ENCODE peak calls at places on chromosomes 11 and 22, in seven cellular contexts. X, J, Q, I, R, K and V are unnamed samples.
A peak's percentile ranks its signal among the peaks of the same experiment; 100 is the strongest.

GRCh38 chr11:103892603-103893002 is 143.8 kb upstream of the DDI1 start:
- DNase-seq in X (no peak), J (peak; percentile 75), Q (peak; percentile 83), I (peak; percentile 58), R (peak; percentile 50), K (no peak), V (no peak)

GRCh38 chr11:113828186-113828585 is 47.2 kb downstream of the USP28 start:
- DNase-seq in X (no peak), J (no peak), Q (no peak), I (no peak), R (no peak), K (no peak), V (no peak)

GRCh38 chr11:62370743-62371440 is 33.6 kb downstream of the ASRGL1 start:
- DNase-seq in X (no peak), J (no peak), Q (no peak), I (no peak), R (no peak), K (no peak), V (peak; percentile 67)

GRCh38 chr22:38767313-38767712 is 11.5 kb upstream of the SUN2 start:
- DNase-seq in X (no peak), J (no peak), Q (no peak), I (no peak), R (no peak), K (no peak), V (no peak)

GRCh38 chr11:69148377-69148762 is 7.4 kb upstream of the SMIM38 start:
- DNase-seq in X (no peak), J (no peak), Q (no peak), I (no peak), R (no peak), K (no peak), V (no peak)

GRCh38 chr22:30054764-30055069 is 25.5 kb upstream of the HORMAD2 start:
- DNase-seq in X (no peak), J (no peak), Q (no peak), I (no peak), R (no peak), K (no peak), V (no peak)

GRCh38 chr11:63866211-63866610 is 27.3 kb downstream of the MARK2 start:
- DNase-seq in X (no peak), J (peak; percentile 76), Q (peak; percentile 61), I (no peak), R (no peak), K (no peak), V (no peak)

GRCh38 chr11:113091578-113091844 is 130.3 kb downstream of the NCAM1 start:
- DNase-seq in X (no peak), J (peak; percentile 43), Q (no peak), I (no peak), R (no peak), K (no peak), V (no peak)

GRCh38 chr22:44329179-44329796 is 16.5 kb upstream of the SHISAL1 start:
- DNase-seq in X (no peak), J (no peak), Q (peak; percentile 27), I (no peak), R (no peak), K (no peak), V (no peak)

GRCh38 chr11:122439911-122440782 is 215.4 kb upstream of the UBASH3B start:
- DNase-seq in X (peak; percentile 48), J (peak; percentile 51), Q (peak; percentile 45), I (peak; percentile 65), R (peak; percentile 49), K (peak; percentile 78), V (peak; percentile 66)

GRCh38 chr22:44391026-44391425 is 78.3 kb upstream of the SHISAL1 start:
- DNase-seq in X (no peak), J (no peak), Q (no peak), I (no peak), R (no peak), K (no peak), V (peak; percentile 22)

GRCh38 chr22:46078241-46079092 is 71.9 kb upstream of the PPARA start:
- DNase-seq in X (no peak), J (no peak), Q (no peak), I (no peak), R (no peak), K (no peak), V (no peak)

GRCh38 chr22:50209893-50210292 is 9.1 kb downstream of the SELENOO start:
- DNase-seq in X (no peak), J (peak; percentile 67), Q (peak; percentile 57), I (peak; percentile 52), R (no peak), K (peak; percentile 78), V (no peak)

GRCh38 chr11:80929406-80929805 is 1488.6 kb upstream of the TENM4 start:
- DNase-seq in X (no peak), J (no peak), Q (no peak), I (no peak), R (no peak), K (no peak), V (no peak)

GRCh38 chr11:119641991-119642745 is 86.8 kb downstream of the NECTIN1 start:
- DNase-seq in X (no peak), J (peak; percentile 51), Q (peak; percentile 5), I (peak; percentile 55), R (no peak), K (no peak), V (no peak)

GRCh38 chr22:47156352-47157092 is 394.1 kb downstream of the TBC1D22A start:
- DNase-seq in X (no peak), J (no peak), Q (no peak), I (no peak), R (no peak), K (no peak), V (no peak)

GRCh38 chr11:85483861-85484260 is 143.3 kb downstream of the DLG2 start:
- DNase-seq in X (peak; percentile 17), J (no peak), Q (peak; percentile 27), I (peak; percentile 37), R (no peak), K (no peak), V (no peak)
- H2BK5ac ChIP-seq in X (no peak overlapping the region), J (no peak overlapping the region), Q (no peak overlapping the region), I (no peak overlapping the region), R (no peak overlapping the region), K (no peak overlapping the region), V (no peak overlapping the region)

GRCh38 chr11:27294654-27295053 is 68.4 kb downstream of the CCDC34 start:
- DNase-seq in X (no peak), J (no peak), Q (no peak), I (no peak), R (no peak), K (no peak), V (no peak)
- H2BK5ac ChIP-seq in X (no peak overlapping the region), J (no peak overlapping the region), Q (no peak overlapping the region), I (no peak overlapping the region), R (no peak overlapping the region), K (no peak overlapping the region), V (no peak overlapping the region)

GRCh38 chr22:36363378-36363931 is 24.3 kb downstream of the MYH9 start:
- DNase-seq in X (no peak), J (no peak), Q (no peak), I (no peak), R (no peak), K (no peak), V (no peak)

GRCh38 chr22:36364255-36365019 is 23.3 kb downstream of the MYH9 start:
- DNase-seq in X (no peak), J (peak; percentile 64), Q (no peak), I (no peak), R (no peak), K (no peak), V (no peak)

GRCh38 chr22:36367066-36367465 is 20.7 kb downstream of the MYH9 start:
- DNase-seq in X (no peak), J (no peak), Q (no peak), I (no peak), R (no peak), K (no peak), V (no peak)

GRCh38 chr22:36366291-36366708 is 21.5 kb downstream of the MYH9 start:
- DNase-seq in X (no peak), J (peak; percentile 74), Q (peak; percentile 68), I (peak; percentile 79), R (no peak), K (no peak), V (no peak)

GRCh38 chr22:36365020-36365411 is 22.8 kb downstream of the MYH9 start:
- DNase-seq in X (no peak), J (peak; percentile 99), Q (peak; percentile 99), I (peak; percentile 88), R (peak; percentile 77), K (no peak), V (no peak)
- H2BK5ac ChIP-seq in X (no peak overlapping the region), J (peak overlapping the region; percentile 22), Q (peak overlapping the region; percentile 97), I (no peak overlapping the region), R (peak overlapping the region; percentile 25), K (no peak overlapping the region), V (no peak overlapping the region)

GRCh38 chr11:34531663-34532062 is 18.1 kb upstream of the ELF5 start:
- DNase-seq in X (no peak), J (no peak), Q (no peak), I (no peak), R (no peak), K (no peak), V (no peak)

GRCh38 chr11:34525887-34526657 is 12.5 kb upstream of the ELF5 start:
- DNase-seq in X (no peak), J (no peak), Q (no peak), I (no peak), R (no peak), K (no peak), V (no peak)

GRCh38 chr11:34528072-34528471 is 14.5 kb upstream of the ELF5 start:
- DNase-seq in X (no peak), J (no peak), Q (no peak), I (no peak), R (no peak), K (no peak), V (no peak)

GRCh38 chr11:34525098-34525497 is 11.5 kb upstream of the ELF5 start:
- DNase-seq in X (no peak), J (no peak), Q (no peak), I (no peak), R (no peak), K (no peak), V (no peak)

DNA sequence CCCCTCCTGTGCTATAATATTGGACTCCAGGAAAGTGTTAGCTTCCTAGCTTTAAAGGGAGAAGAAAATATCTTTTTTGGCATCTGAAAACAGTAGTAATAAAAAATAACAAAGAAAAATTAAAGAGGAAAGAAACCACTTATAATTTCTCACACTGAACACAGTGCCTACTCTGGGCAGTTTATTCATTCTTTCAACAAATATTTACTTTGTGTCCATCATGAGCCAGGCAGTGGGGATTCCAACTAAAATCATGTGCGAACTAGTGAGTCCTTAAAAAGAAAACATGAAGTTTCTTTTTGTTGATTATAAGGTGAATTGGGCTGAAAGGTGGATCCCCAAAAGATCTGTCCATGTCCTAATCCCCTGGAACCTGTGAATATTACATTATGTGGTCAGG is 16.0 kb upstream of the ELF5 start:
- DNase-seq in X (no peak), J (no peak), Q (no peak), I (no peak), R (no peak), K (no peak), V (no peak)
- H2BK5ac ChIP-seq in X (no peak overlapping the region), J (no peak overlapping the region), Q (no peak overlapping the region), I (no peak overlapping the region), R (no peak overlapping the region), K (no peak overlapping the region), V (no peak overlapping the region)

DNA sequence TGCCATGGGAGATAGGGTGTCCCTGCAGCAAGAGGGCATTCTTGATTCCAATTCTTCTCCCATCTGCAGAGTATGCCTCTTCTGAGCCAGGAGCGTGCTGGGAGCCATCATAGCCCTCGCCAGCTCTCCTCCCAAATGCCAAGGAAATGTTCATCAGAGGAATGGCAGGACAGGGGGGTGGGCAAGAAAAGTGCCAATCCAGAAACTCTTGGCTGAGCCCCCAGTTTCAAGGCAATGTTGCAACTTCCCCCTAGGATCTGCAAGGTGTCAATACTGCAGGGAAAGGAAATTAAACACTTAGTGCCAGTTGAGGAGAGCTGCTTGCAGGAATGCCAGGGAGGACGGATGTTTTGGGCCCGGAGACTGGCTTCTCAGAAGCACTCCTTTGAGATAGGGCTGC is 94.8 kb upstream of the PRDM11 start:
- DNase-seq in X (no peak), J (no peak), Q (no peak), I (no peak), R (no peak), K (no peak), V (no peak)
- H2BK5ac ChIP-seq in X (peak overlapping the region; percentile 14), J (no peak overlapping the region), Q (no peak overlapping the region), I (no peak overlapping the region), R (no peak overlapping the region), K (no peak overlapping the region), V (no peak overlapping the region)